ENCODE peak calls at places on chromosomes 3 and 15, in six cellular contexts. G is AML-193, F is fibroblast of mammary gland, H is putamen, L is Ammon's horn, T is NCI-H2081. I is an unnamed sample.

GRCh38 chr3:151859905-151860304 is 13.5 kb upstream of the SUCNR1 start:
- DNase-seq in L (no peak), T (no peak), F (no peak), H (no peak), G (no peak), I (no peak)

GRCh38 chr3:11568503-11569155 is 75.1 kb downstream of the VGLL4 start:
- DNase-seq in F (peak), G (no peak), L (peak), H (peak), T (no peak), I (peak)

GRCh38 chr3:183958226-183958625 is 59.5 kb downstream of the ABCC5 start:
- DNase-seq in T (no peak), G (no peak), F (no peak), H (no peak), L (no peak), I (no peak)

GRCh38 chr15:42996871-42997270 is 76.3 kb upstream of the TTBK2 start:
- DNase-seq in L (no peak), T (no peak), F (no peak), G (no peak), H (no peak), I (no peak)

GRCh38 chr3:182837855-182838454 is 44.7 kb downstream of the ATP11B start:
- DNase-seq in L (no peak), G (peak), T (no peak), F (peak), H (no peak), I (no peak)

GRCh38 chr15:38201714-38202113 is 50.9 kb upstream of the SPRED1 start:
- DNase-seq in F (no peak), L (no peak), G (no peak), H (no peak), T (no peak), I (no peak)

GRCh38 chr3:42443819-42444436 is 33.5 kb upstream of the LYZL4 start:
- DNase-seq in T (peak), L (peak), G (peak), F (peak), H (peak), I (peak)

GRCh38 chr3:197399486-197399885 is 101.1 kb upstream of the DLG1 start:
- DNase-seq in F (no peak), G (no peak), T (no peak), L (no peak), H (no peak), I (no peak)

GRCh38 chr3:76111808-76112207 is 326.5 kb upstream of the ZNF717 start:
- DNase-seq in L (no peak), T (no peak), F (no peak), G (no peak), H (no peak), I (no peak)

GRCh38 chr3:126454799-126455198 is 20.9 kb downstream of the ZXDC start:
- DNase-seq in T (no peak), L (no peak), F (peak), G (no peak), H (no peak), I (no peak)

I was measured in heart left ventricle.